ENCODE peak calls at places on chromosomes 3 and 15, in four cellular contexts. F is mesendoderm, G is H9, Y is H1. W is an unnamed sample.

GRCh38 chr3:1183320-1184048 is 90.7 kb downstream of the CNTN6 start:
- DNase-seq in F (no peak), G (no peak), Y (no peak), W (peak)

GRCh38 chr3:65975031-65975430 is 63.7 kb downstream of the MAGI1 start:
- DNase-seq in F (no peak), G (no peak), Y (no peak), W (no peak)

GRCh38 chr3:73868688-73869315 is 244.1 kb upstream of the PDZRN3 start:
- DNase-seq in F (peak), G (no peak), Y (no peak), W (peak)

GRCh38 chr3:106392905-106393304 is 524.1 kb upstream of the CBLB start:
- DNase-seq in F (no peak), G (no peak), Y (no peak), W (peak)

GRCh38 chr3:39568508-39568907 is 101.0 kb downstream of the MOBP start:
- DNase-seq in F (no peak), G (no peak), Y (no peak), W (no peak)

GRCh38 chr15:78915341-78916087 is 29.3 kb downstream of the CTSH start:
- DNase-seq in F (no peak), G (no peak), Y (no peak), W (no peak)

GRCh38 chr15:44137750-44138149 is 57.3 kb downstream of the FRMD5 start:
- DNase-seq in F (no peak), G (no peak), Y (no peak), W (peak)

GRCh38 chr15:62850791-62851291 is 191.7 kb upstream of the TPM1 start:
- DNase-seq in F (peak), G (no peak), Y (peak), W (peak)

GRCh38 chr3:100230715-100231114 is 30.1 kb upstream of the TBC1D23 start:
- DNase-seq in F (no peak), G (no peak), Y (no peak), W (no peak)

GRCh38 chr15:70337292-70338186 is 239.8 kb upstream of the TLE3 start:
- DNase-seq in F (no peak), G (peak), Y (no peak), W (no peak)

GRCh38 chr15:56886450-56886856 is 32.0 kb upstream of the TCF12 start:
- DNase-seq in F (no peak), G (no peak), Y (no peak), W (peak)

GRCh38 chr15:81001180-81002003 is 669 bp downstream of the TLNRD1 start:
- DNase-seq in F (peak), G (peak), Y (no peak), W (peak)

GRCh38 chr3:65342084-65342683 is 654.4 kb upstream of the ADAMTS9 start:
- DNase-seq in F (peak), G (peak), Y (peak), W (peak)

GRCh38 chr15:25587616-25588340 is 149.0 kb upstream of the UBE3A start:
- DNase-seq in F (no peak), G (no peak), Y (no peak), W (no peak)

GRCh38 chr3:129346690-129347440 is 68.2 kb downstream of the HMCES start:
- DNase-seq in F (no peak), G (no peak), Y (no peak), W (no peak)

GRCh38 chr15:77144492-77145070 is 73.7 kb upstream of the TSPAN3 start:
- DNase-seq in F (peak), G (no peak), Y (no peak), W (peak)

GRCh38 chr3:155639462-155640055 is 105.3 kb downstream of the PLCH1 start:
- DNase-seq in F (no peak), G (no peak), Y (no peak), W (no peak)

GRCh38 chr3:124780356-124780755 is 50.1 kb downstream of the UMPS start:
- DNase-seq in F (peak), G (no peak), Y (no peak), W (peak)

GRCh38 chr3:9808345-9809037 is 1.6 kb upstream of the TTLL3 start:
- DNase-seq in F (peak), G (peak), Y (no peak), W (peak)

GRCh38 chr15:23035964-23036566 is 3.3 kb downstream of the TUBGCP5 start:
- DNase-seq in F (peak), G (peak), Y (no peak), W (peak)

GRCh38 chr15:52318729-52319500 is 23.3 kb upstream of the MYO5C start:
- DNase-seq in F (no peak), G (no peak), Y (no peak), W (no peak)

GRCh38 chr3:134326760-134327593 is 47.3 kb downstream of the AMOTL2 start:
- DNase-seq in F (peak), G (peak), Y (no peak), W (peak)

GRCh38 chr3:128083396-128083795 is 31.2 kb downstream of the SEC61A1 start:
- DNase-seq in F (no peak), G (no peak), Y (no peak), W (no peak)

GRCh38 chr15:86776120-86776519 is 696.4 kb downstream of the AGBL1 start:
- DNase-seq in F (no peak), G (no peak), Y (no peak), W (no peak)

GRCh38 chr15:86773766-86774165 is 694.1 kb downstream of the AGBL1 start:
- DNase-seq in F (no peak), G (no peak), Y (no peak), W (no peak)

DNA sequence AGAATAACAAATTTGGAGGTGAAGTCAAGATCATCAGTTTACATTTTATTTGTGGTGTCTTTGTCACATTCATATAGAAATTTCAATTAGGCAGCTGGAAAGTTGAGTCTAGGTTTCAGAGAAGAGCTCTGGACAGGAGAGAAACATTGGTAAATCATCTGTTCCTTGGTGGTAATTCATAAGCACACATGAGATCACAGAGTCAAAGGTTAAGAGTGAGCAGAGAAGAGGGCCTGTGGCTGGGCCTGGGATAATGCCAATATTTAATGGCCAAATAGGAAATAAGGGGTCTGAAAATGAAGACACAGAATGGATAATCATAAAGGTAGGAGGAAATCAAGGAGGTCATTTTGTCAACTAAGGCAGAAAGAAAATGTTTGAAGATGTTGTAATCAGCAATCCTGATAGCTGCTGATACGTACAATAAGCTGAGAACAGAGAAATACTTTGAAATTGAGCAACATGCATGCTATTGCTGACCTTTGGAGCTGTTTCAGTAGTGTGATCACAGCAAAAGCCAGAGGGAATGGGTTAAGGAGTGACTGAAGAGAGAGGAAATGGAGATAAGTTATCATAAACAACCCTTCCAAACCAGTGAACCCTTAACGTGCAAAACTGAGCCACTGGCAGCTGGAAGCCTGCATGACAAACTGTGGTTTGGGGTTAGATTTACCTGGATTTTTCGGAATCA is 692.8 kb downstream of the AGBL1 start:
- DNase-seq in F (no peak), G (no peak), Y (no peak), W (no peak)
- H4K5ac ChIP-seq in F (no peak), G (no peak), Y (no peak), W (no peak)

DNA sequence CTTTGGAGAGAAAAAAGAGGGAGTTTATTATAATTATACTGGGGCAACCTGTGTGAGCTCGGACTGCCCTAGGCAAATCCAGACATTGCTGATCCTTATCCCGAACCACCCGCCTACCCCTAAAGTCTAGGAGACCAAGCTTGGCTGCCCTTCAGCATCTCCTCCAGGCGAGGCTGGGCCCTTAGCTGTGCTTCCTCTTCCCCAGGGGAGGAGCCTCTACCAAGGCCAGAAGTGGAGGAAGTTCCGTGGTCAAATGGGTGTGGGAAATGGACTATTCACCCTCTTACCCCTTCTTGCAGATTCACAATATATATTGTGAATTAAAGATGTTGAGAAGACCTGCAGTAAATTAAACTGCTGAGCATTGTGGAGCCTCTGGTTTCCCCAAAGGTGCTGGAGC is 158.3 kb upstream of the HES1 start:
- DNase-seq in F (no peak), G (no peak), Y (no peak), W (no peak)
- H4K5ac ChIP-seq in F (no peak), G (no peak), Y (no peak), W (no peak)

GRCh38 chr3:120652281-120652680 is 29.8 kb downstream of the HGD start:
- DNase-seq in F (no peak), G (no peak), Y (no peak), W (no peak)

GRCh38 chr3:120645083-120645800 is 36.8 kb downstream of the HGD start:
- DNase-seq in F (peak), G (no peak), Y (no peak), W (peak)

GRCh38 chr3:120646771-120647449 is 35.1 kb downstream of the HGD start:
- DNase-seq in F (no peak), G (no peak), Y (no peak), W (no peak)

GRCh38 chr3:120649735-120650705 is 32.0 kb downstream of the HGD start:
- DNase-seq in F (no peak), G (no peak), Y (no peak), W (peak)

DNA sequence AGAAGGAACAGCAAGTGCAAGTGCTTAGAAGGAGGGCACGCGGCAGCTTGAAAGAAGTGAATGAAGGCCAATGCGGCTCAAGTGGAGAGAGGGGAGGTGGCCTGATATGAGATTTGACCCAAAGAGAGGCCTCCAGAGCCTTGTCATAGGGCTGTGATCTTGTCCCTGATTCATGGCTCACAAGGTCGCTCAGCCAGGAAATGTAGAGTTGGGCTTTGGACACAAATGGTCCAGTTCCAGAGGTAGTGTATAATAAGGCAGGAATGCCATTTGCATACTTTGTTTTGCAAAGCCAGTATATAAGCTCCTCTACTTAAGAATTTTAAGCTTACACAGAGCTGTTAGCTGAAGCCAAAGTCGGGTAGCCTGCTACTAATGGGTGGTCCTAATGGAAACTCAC is 33.7 kb downstream of the HGD start:
- DNase-seq in F (no peak), G (no peak), Y (no peak), W (peak)
- H4K5ac ChIP-seq in F (no peak), G (no peak), Y (no peak), W (no peak)

GRCh38 chr3:141709126-141709770 is 28.9 kb upstream of the RNF7 start:
- DNase-seq in F (no peak), G (no peak), Y (no peak), W (no peak)
- H4K5ac ChIP-seq in F (no peak), G (no peak), Y (no peak), W (peak)

DNA sequence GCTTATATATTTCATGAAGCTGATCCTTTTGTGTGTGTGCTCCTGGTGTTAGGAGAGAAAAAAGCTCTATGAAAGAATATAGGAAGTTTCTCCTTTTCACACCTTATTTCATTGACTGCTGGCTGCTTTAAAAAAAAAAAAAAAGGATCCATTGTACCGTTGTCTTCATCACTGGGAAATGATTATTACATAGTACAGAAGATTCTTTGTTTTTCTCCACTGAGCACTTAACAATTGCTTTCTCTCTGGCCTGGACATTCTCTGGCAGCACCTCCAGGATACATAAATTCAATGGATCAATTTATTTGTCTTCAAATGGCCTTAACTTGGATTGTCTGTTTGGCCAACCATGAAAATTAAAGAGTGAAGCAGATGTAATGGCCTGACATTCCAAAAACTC is 37.2 kb downstream of the DPH3 start:
- DNase-seq in F (no peak), G (no peak), Y (no peak), W (no peak)
- H4K5ac ChIP-seq in F (no peak), G (no peak), Y (no peak), W (no peak)

GRCh38 chr3:193895409-193895808 is 240.5 kb upstream of the HES1 start:
- DNase-seq in F (no peak), G (no peak), Y (no peak), W (no peak)

GRCh38 chr3:193899001-193899400 is 236.9 kb upstream of the HES1 start:
- DNase-seq in F (no peak), G (no peak), Y (no peak), W (no peak)

GRCh38 chr3:193897288-193897687 is 238.7 kb upstream of the HES1 start:
- DNase-seq in F (no peak), G (no peak), Y (no peak), W (no peak)

GRCh38 chr3:193896419-193896818 is 239.5 kb upstream of the HES1 start:
- DNase-seq in F (no peak), G (no peak), Y (no peak), W (no peak)

GRCh38 chr3:193897791-193898190 is 238.2 kb upstream of the HES1 start:
- DNase-seq in F (no peak), G (no peak), Y (no peak), W (no peak)
- H4K5ac ChIP-seq in F (no peak), G (no peak), Y (no peak), W (no peak)

GRCh38 chr3:187999821-188000220 is 154.1 kb upstream of the LPP start:
- DNase-seq in F (no peak), G (no peak), Y (no peak), W (no peak)
- H4K5ac ChIP-seq in F (no peak), G (no peak), Y (no peak), W (no peak)

GRCh38 chr15:98927057-98927456 is 80.5 kb downstream of the PGPEP1L start:
- DNase-seq in F (no peak), G (no peak), Y (no peak), W (peak)

GRCh38 chr15:98927990-98928389 is 79.6 kb downstream of the PGPEP1L start:
- DNase-seq in F (no peak), G (no peak), Y (no peak), W (no peak)

GRCh38 chr15:98924311-98925049 is 83.1 kb downstream of the PGPEP1L start:
- DNase-seq in F (no peak), G (no peak), Y (no peak), W (no peak)

GRCh38 chr15:98923579-98923978 is 84.0 kb downstream of the PGPEP1L start:
- DNase-seq in F (no peak), G (no peak), Y (no peak), W (no peak)

DNA sequence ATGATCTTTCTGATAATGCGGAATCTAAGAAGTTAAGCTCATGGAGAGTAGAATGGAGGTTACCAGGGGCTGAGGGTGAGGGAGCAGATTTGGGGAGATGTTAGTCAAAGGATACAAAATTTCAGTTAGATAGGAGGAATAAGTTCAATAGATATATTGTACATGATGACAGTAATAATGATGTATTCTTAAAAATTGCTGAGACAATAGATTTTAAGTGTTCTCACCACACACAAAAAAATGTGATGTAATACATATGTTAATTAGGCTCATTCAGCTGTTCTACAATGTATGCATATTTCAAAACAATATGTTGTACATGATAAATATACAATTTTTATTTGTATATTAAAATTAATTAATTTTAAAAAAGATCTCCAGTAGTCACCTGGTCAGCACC is 81.4 kb downstream of the PGPEP1L start:
- DNase-seq in F (no peak), G (no peak), Y (no peak), W (no peak)
- H4K5ac ChIP-seq in F (no peak), G (no peak), Y (no peak), W (no peak)

DNA sequence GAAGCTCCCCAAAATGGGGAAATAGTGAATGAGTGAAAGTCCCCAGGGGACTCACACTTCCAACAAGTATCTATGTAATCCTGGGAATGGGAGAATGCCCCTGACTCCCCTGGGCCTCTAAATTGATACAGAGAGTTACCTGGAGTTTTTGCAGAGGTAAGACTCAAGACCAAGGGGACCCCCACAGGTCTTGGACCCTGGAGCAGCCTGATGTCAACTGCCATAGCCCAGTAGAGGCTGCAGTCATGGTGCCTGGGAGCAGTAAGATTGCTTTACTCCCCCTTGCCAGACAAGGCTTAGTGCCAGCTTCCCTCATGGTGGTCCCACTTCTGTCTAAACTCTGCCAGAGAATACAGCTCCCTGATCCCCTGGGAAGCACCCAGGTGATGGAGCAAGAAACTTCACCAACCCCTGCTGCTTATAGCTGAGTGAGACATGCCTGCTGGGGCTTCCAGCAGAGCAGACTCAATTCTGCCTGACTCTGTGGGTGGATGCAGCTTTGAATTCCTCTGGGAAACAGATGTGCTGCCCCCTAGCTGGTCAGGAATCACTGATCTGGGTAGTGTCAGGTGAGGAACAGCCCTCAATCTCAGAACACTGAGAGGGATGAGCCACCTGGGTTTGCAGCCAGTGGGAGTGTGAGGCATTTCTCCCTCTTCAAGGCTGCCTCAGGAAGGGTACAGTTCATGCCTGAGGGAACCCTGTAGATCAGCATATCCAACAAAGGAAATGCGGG is 485.9 kb downstream of the NSUN3 start:
- DNase-seq in F (peak), G (peak), Y (no peak), W (no peak)
- H4K5ac ChIP-seq in F (no peak), G (no peak), Y (no peak), W (no peak)